ENCODE peak calls at places on chromosomes 7 and 10, in four cellular contexts. M, D, B and T are unnamed samples.

GRCh38 chr7:43454936-43455518 is 127.9 kb upstream of the STK17A start:
- DNase-seq in M (peak; percentile 25), D (no peak), B (no peak), T (no peak)

GRCh38 chr10:69439813-69440506 is 11.3 kb upstream of the TSPAN15 start:
- DNase-seq in M (peak; percentile 76), D (no peak), B (no peak), T (no peak)

GRCh38 chr7:93923946-93924345 is 2.4 kb downstream of the GNG11 start:
- DNase-seq in D (no peak), M (no peak), B (no peak), T (no peak)

GRCh38 chr10:9004736-9005135 is 950.2 kb downstream of the GATA3 start:
- DNase-seq in B (no peak), M (no peak), D (no peak), T (no peak)

GRCh38 chr10:115706482-115707076 is 566.4 kb downstream of the GFRA1 start:
- DNase-seq in D (no peak), B (no peak), M (peak; percentile 2), T (no peak)

GRCh38 chr10:70880077-70880534 is 8.3 kb downstream of the PCBD1 start:
- DNase-seq in B (peak; percentile 68), D (peak; percentile 78), M (peak; percentile 86), T (peak; percentile 40)

GRCh38 chr7:157266272-157266671 is 70.5 kb upstream of the DNAJB6 start:
- DNase-seq in B (no peak), M (no peak), D (no peak), T (no peak)

GRCh38 chr10:123759496-123760070 is 93.4 kb downstream of the GPR26 start:
- DNase-seq in M (no peak), B (no peak), D (no peak), T (no peak)

GRCh38 chr7:123690550-123690949 is 34.9 kb downstream of the LMOD2 start:
- DNase-seq in D (no peak), M (no peak), B (no peak), T (no peak)

GRCh38 chr7:147245274-147245673 is 1128.7 kb downstream of the CNTNAP2 start:
- DNase-seq in B (no peak), M (peak; percentile 14), D (peak; percentile 28), T (no peak)

GRCh38 chr10:132493246-132493755 is 44.3 kb upstream of the INPP5A start:
- DNase-seq in M (no peak), D (no peak), B (no peak), T (no peak)

GRCh38 chr10:80405636-80406035 is 2.7 kb upstream of the PRXL2A start:
- DNase-seq in B (no peak), D (no peak), M (no peak), T (no peak)

GRCh38 chr7:92402920-92403759 is 44.1 kb upstream of the GATAD1 start:
- DNase-seq in B (no peak), M (no peak), D (no peak), T (no peak)

GRCh38 chr7:101884671-101885596 is 67.5 kb downstream of the CUX1 start:
- DNase-seq in M (no peak), B (no peak), D (no peak), T (no peak)

GRCh38 chr10:49601857-49602256 is 8.3 kb upstream of the SLC18A3 start:
- DNase-seq in B (no peak), D (no peak), M (no peak), T (no peak)

GRCh38 chr10:117461766-117462423 is 80.7 kb upstream of the EMX2 start:
- DNase-seq in D (peak; percentile 23), M (peak; percentile 11), B (no peak), T (no peak)

GRCh38 chr10:91493313-91493712 is 83.2 kb downstream of the HECTD2 start:
- DNase-seq in M (no peak), D (no peak), B (no peak), T (no peak)

GRCh38 chr10:24723788-24724380 is at the start of gene ARHGAP21:
- DNase-seq in M (peak; percentile 46), B (no peak), D (peak; percentile 80), T (peak; percentile 51)

GRCh38 chr10:52617346-52617745 is 155.2 kb downstream of the MBL2 start:
- DNase-seq in B (no peak), M (no peak), D (no peak), T (no peak)

GRCh38 chr10:79298403-79299244 is 48.6 kb upstream of the PPIF start:
- DNase-seq in D (peak; percentile 80), B (peak; percentile 31), M (peak; percentile 63), T (no peak)

GRCh38 chr10:71726673-71727428 is 7.3 kb upstream of the C10orf105 start:
- DNase-seq in B (no peak), M (no peak), D (no peak), T (no peak)

GRCh38 chr10:61606971-61607907 is 55.5 kb upstream of the CABCOCO1 start:
- DNase-seq in M (no peak), D (no peak), B (no peak), T (no peak)

GRCh38 chr10:112954974-112955735 is 5.1 kb downstream of the TCF7L2 start:
- DNase-seq in D (no peak), M (no peak), B (no peak), T (no peak)

GRCh38 chr10:59586407-59586891 is 123.2 kb downstream of the SLC16A9 start:
- DNase-seq in M (no peak), B (no peak), D (no peak), T (no peak)

GRCh38 chr10:132398566-132398991 is 1.6 kb downstream of the PWWP2B start:
- DNase-seq in M (no peak), D (peak; percentile 24), B (no peak), T (no peak)

GRCh38 chr7:100556541-100556940 is 17.2 kb downstream of the SAP25 start:
- DNase-seq in B (no peak), D (no peak), M (no peak), T (no peak)

GRCh38 chr10:71512794-71513379 is 116.2 kb downstream of the CDH23 start:
- DNase-seq in D (no peak), B (no peak), M (peak; percentile 90), T (no peak)

GRCh38 chr7:30087371-30087770 is 47.4 kb upstream of the MTURN start:
- DNase-seq in B (no peak), D (no peak), M (no peak), T (no peak)

GRCh38 chr7:100400656-100401055 is 27.4 kb downstream of the PILRA start:
- DNase-seq in D (no peak), M (no peak), B (no peak), T (no peak)

GRCh38 chr10:114010316-114010715 is 33.4 kb upstream of the ADRB1 start:
- DNase-seq in D (no peak), B (no peak), M (no peak), T (no peak)

GRCh38 chr10:24953350-24954074 is 1.1 kb upstream of the PRTFDC1 start:
- DNase-seq in D (peak; percentile 32), M (no peak), B (no peak), T (no peak)

GRCh38 chr10:100482181-100482833 is 19.5 kb downstream of the WNT8B start:
- DNase-seq in M (peak; percentile 65), B (peak; percentile 32), D (peak; percentile 68), T (peak; percentile 48)

GRCh38 chr7:101315336-101315735 is 6.3 kb downstream of the IFT22 start:
- DNase-seq in B (peak; percentile 12), M (peak; percentile 50), D (no peak), T (no peak)

GRCh38 chr7:17462059-17462695 is 163.7 kb downstream of the AHR start:
- DNase-seq in D (no peak), M (no peak), B (no peak), T (no peak)

GRCh38 chr10:78780551-78780961 is 288.2 kb upstream of the ZMIZ1 start:
- DNase-seq in B (no peak), D (no peak), M (no peak), T (no peak)

GRCh38 chr7:5528071-5528814 is 104.6 kb upstream of the TNRC18 start:
- DNase-seq in B (no peak), M (peak; percentile 59), D (peak; percentile 53), T (peak; percentile 37)

GRCh38 chr10:970311-971149 is 17.7 kb upstream of the GTPBP4 start:
- DNase-seq in B (no peak), D (peak; percentile 19), M (no peak), T (no peak)

GRCh38 chr10:93154531-93154930 is 80.8 kb downstream of the CYP26A1 start:
- DNase-seq in M (no peak), D (no peak), B (no peak), T (no peak)